ENCODE peak calls at places on chromosomes 13 and 19, in ten cellular contexts. I is CD8-positive, alpha-beta memory T cell; A is OCI-LY7; L is Peyer's patch; U is hepatocyte; D is aorta; B is CD4-positive, CD25-positive, alpha-beta regulatory T cell; V is Karpas-422; O is IMR-90; T is tibial artery. M is an unnamed sample.
A peak's percentile ranks its signal among the peaks of the same experiment; 100 is the strongest.

GRCh38 chr13:71378992-71379905 is 487.8 kb downstream of the DACH1 start:
- DNase-seq in V (no peak), B (no peak), U (no peak), T (no peak), A (no peak), I (no peak), O (no peak), D (no peak), L (no peak), M (peak; percentile 66)

GRCh38 chr13:20715340-20715732 is 11.8 kb downstream of the IL17D start:
- DNase-seq in U (no peak), O (no peak), B (no peak), L (no peak), D (no peak), A (no peak), T (no peak), V (no peak), I (no peak), M (no peak)

GRCh38 chr19:44808463-44809371 is at the start of gene BCAM:
- DNase-seq in B (no peak), O (peak; percentile 54), V (no peak), U (peak; percentile 91), I (no peak), T (peak; percentile 89), D (peak; percentile 89), L (peak; percentile 23), A (no peak), M (no peak)

GRCh38 chr19:3700242-3701032 is at the start of gene PIP5K1C:
- DNase-seq in O (peak; percentile 78), B (peak; percentile 86), I (peak; percentile 88), L (peak; percentile 89), U (peak; percentile 97), V (peak; percentile 96), T (peak; percentile 90), D (peak; percentile 93), A (peak; percentile 91), M (peak; percentile 86)

GRCh38 chr13:114096811-114097503 is 35.5 kb downstream of the RASA3 start:
- DNase-seq in T (peak; percentile 56), B (no peak), O (no peak), D (peak; percentile 33), I (no peak), U (no peak), V (no peak), A (no peak), L (no peak), M (no peak)

GRCh38 chr13:94710881-94711560 is 1.3 kb downstream of the SOX21 start:
- DNase-seq in T (peak; percentile 62), L (no peak), V (no peak), O (no peak), A (no peak), U (peak; percentile 43), I (no peak), D (peak; percentile 36), B (no peak), M (no peak)

GRCh38 chr13:33353210-33353609 is 67.7 kb upstream of the STARD13 start:
- DNase-seq in B (no peak), O (no peak), D (peak; percentile 90), L (peak; percentile 64), V (no peak), U (no peak), I (no peak), T (peak; percentile 85), A (peak; percentile 15), M (no peak)

GRCh38 chr13:48853381-48854102 is 122.2 kb upstream of the FNDC3A start:
- DNase-seq in T (no peak), O (peak; percentile 67), B (no peak), A (no peak), I (no peak), L (no peak), D (no peak), U (no peak), V (peak; percentile 36), M (no peak)

GRCh38 chr13:72983085-72983768 is 75.6 kb upstream of the KLF5 start:
- DNase-seq in T (no peak), B (no peak), I (no peak), A (no peak), D (no peak), V (no peak), L (no peak), U (peak; percentile 49), O (peak; percentile 69), M (peak; percentile 85)

DNA sequence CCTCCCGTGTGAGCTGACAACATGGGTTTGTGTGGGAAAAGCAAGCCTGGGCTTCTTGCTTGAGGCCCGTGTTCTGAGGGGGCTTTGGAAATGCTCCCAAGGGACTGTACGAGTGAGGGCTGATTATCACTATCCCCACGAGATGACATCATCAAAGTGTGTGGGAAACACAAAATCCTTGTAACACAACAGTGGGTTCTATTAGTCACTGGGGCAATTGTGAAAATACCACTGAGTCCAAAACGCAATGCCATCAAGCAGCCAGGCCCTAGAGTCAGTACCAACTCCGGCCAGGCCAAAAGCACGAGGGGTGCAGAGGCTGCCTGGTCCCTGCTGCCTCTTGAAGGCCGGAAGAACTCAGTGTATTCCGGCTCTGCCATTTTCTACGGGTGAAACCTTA is 29.6 kb downstream of the CAPS start:
- DNase-seq in L (no peak), I (no peak), B (no peak), D (no peak), A (no peak), O (peak; percentile 82), U (peak; percentile 32), T (no peak), V (no peak), M (no peak)
- H3K9me3 ChIP-seq in L (no peaks in the 10 kb centered on the region), I (no peaks in the 10 kb centered on the region), B (no peaks in the 10 kb centered on the region), D (no peaks in the 10 kb centered on the region), A (no peaks in the 10 kb centered on the region), O (no peaks in the 10 kb centered on the region), U (no peaks in the 10 kb centered on the region), T (no peaks in the 10 kb centered on the region), V (no peaks in the 10 kb centered on the region), M (no peaks in the 10 kb centered on the region)

DNA sequence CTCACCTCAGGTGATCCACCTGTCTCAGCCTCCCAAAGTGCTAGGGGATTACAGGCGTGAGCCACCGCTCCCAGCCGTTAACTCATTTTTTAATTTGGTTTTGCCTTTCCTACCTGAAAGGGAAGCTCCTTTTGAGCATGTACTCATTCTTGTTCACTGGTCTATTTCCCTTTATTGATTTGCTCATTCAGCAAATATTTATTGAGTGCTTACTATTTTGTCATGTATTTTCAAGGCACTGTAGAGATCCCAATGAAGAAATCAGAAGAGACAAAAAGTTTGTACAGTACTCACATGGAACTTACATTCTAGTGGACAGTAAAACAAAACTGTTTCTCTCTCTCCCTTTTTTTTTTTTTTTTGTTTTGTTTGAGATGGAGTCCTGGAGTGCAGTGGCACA is 13.8 kb downstream of the SPACA6 start:
- DNase-seq in T (no peak), D (no peak), V (no peak), I (no peak), B (no peak), L (no peak), O (no peak), A (no peak), U (no peak), M (no peak)
- H3K4me1 ChIP-seq in T (no peaks in the 10 kb centered on the region), D (no peaks in the 10 kb centered on the region), V (peaks cover 49% of the 10 kb centered on the region), I (peaks cover 27% of the 10 kb centered on the region), B (peaks cover 28% of the 10 kb centered on the region), L (peaks cover 27% of the 10 kb centered on the region), O (peaks cover 2% of the 10 kb centered on the region), A (peaks cover 30% of the 10 kb centered on the region), U (peaks cover 22% of the 10 kb centered on the region), M (no peaks in the 10 kb centered on the region)

GRCh38 chr13:99269627-99270252 is 11.6 kb upstream of the GPR18 start:
- DNase-seq in L (no peak), I (peak; percentile 53), U (peak; percentile 59), A (peak; percentile 55), D (no peak), T (no peak), V (peak; percentile 81), O (peak; percentile 78), B (peak; percentile 20), M (peak; percentile 50)
- H3K27ac ChIP-seq in L (peak overlapping the region; percentile 36), I (no peak overlapping the region), U (no peak overlapping the region), A (no peak overlapping the region), D (no peak overlapping the region), T (no peak overlapping the region), V (no peak overlapping the region), O (no peak overlapping the region), B (peak overlapping the region; percentile 34), M (no peak overlapping the region)

DNA sequence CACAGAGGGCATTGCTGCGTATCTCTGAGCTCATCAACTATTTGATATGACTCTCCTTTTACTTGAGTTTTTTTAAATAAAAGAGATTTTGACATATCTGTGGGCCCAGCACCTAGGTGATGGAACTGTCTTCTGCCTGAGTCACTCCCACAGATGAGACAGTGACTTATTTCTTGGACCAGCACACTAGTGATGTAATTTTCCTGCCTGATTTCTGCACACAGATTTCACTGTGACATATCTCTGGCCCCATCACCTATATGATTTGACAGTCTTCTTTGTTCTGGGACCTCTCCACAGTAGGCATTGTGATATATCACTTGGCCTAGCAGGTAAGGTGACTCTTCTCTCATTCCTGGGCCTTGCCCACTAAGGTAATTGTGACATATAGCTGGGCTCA is 66.6 kb upstream of the ZNF43 start:
- DNase-seq in O (no peak), I (no peak), A (no peak), V (no peak), U (no peak), D (no peak), B (no peak), T (no peak), L (no peak), M (no peak)
- H3K9me3 ChIP-seq in O (peaks cover 19% of the 10 kb centered on the region), I (no peaks in the 10 kb centered on the region), A (no peaks in the 10 kb centered on the region), V (peaks cover 6% of the 10 kb centered on the region), U (no peaks in the 10 kb centered on the region), D (peaks cover 13% of the 10 kb centered on the region), B (peaks cover 12% of the 10 kb centered on the region), T (no peaks in the 10 kb centered on the region), L (no peaks in the 10 kb centered on the region), M (peaks cover 2% of the 10 kb centered on the region)

DNA sequence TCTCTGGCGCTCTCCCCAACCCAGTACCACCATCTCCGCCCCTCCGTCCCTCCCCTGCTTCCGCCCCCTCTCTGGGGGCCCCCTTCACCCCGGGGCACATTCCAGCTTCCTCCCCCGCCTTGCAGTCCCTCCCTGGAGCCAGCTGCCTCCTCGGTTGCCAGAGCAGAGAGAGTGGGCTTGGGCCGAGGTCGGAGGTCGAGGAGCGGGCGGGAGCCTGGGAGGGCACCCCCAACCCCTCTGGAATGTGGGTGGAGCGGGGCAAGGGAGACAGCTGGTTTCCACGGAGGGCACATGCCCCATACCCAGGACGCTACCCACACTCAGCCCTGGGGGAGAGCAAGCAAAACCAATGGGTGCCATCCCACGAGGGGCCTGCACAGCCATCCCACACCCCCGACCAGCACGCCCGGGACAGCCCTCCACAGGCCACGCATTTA is 6.4 kb upstream of the CIRBP start:
- DNase-seq in I (no peak), A (peak; percentile 32), D (peak; percentile 59), V (no peak), B (no peak), U (no peak), L (no peak), T (no peak), O (no peak), M (no peak)
- H3K4me1 ChIP-seq in I (peaks cover 67% of the 10 kb centered on the region), A (peaks cover 83% of the 10 kb centered on the region), D (no peaks in the 10 kb centered on the region), V (peaks cover 85% of the 10 kb centered on the region), B (peaks cover 70% of the 10 kb centered on the region), U (peaks cover 78% of the 10 kb centered on the region), L (peaks cover 84% of the 10 kb centered on the region), T (peaks cover 13% of the 10 kb centered on the region), O (peaks cover 45% of the 10 kb centered on the region), M (peaks cover 10% of the 10 kb centered on the region)